ENCODE peak calls at places on chromosomes 13 and 19, in four cellular contexts. One of them, this sample, is unnamed.

GRCh38 chr19:15934332-15935078 is at the start of gene CYP4F11:
- DNase-seq in K562: no peak
- DNase-seq in GM12878: no peak
- DNase-seq in HepG2: peak
- DNase-seq in this sample: no peak

GRCh38 chr13:102333320-102334181 is 68.3 kb downstream of the FGF14 start:
- DNase-seq in K562: no peak
- DNase-seq in GM12878: no peak
- DNase-seq in HepG2: no peak
- DNase-seq in this sample: no peak

GRCh38 chr13:43981091-43981490 is 101.4 kb downstream of the LACC1 start:
- DNase-seq in K562: peak
- DNase-seq in GM12878: no peak
- DNase-seq in HepG2: peak
- DNase-seq in this sample: peak

GRCh38 chr13:78382946-78383542 is 220.3 kb downstream of the POU4F1 start:
- DNase-seq in K562: no peak
- DNase-seq in GM12878: no peak
- DNase-seq in HepG2: no peak
- DNase-seq in this sample: no peak

GRCh38 chr13:30158774-30159445 is 148.4 kb downstream of the KATNAL1 start:
- DNase-seq in K562: no peak
- DNase-seq in GM12878: no peak
- DNase-seq in HepG2: no peak
- DNase-seq in this sample: no peak

GRCh38 chr13:110105136-110105535 is 201.8 kb downstream of the COL4A1 start:
- DNase-seq in K562: no peak
- DNase-seq in GM12878: no peak
- DNase-seq in HepG2: no peak
- DNase-seq in this sample: no peak

GRCh38 chr13:106140476-106140875 is 395.0 kb downstream of the EFNB2 start:
- DNase-seq in K562: no peak
- DNase-seq in GM12878: no peak
- DNase-seq in HepG2: no peak
- DNase-seq in this sample: no peak

GRCh38 chr13:30235206-30235605 is 72.1 kb downstream of the KATNAL1 start:
- DNase-seq in K562: no peak
- DNase-seq in GM12878: no peak
- DNase-seq in HepG2: no peak
- DNase-seq in this sample: no peak

GRCh38 chr13:112962911-112963625 is 5.9 kb upstream of the MCF2L start:
- DNase-seq in K562: no peak
- DNase-seq in GM12878: no peak
- DNase-seq in HepG2: no peak
- DNase-seq in this sample: no peak

GRCh38 chr13:107289540-107289939 is 721.6 kb upstream of the ARGLU1 start:
- DNase-seq in K562: no peak
- DNase-seq in GM12878: no peak
- DNase-seq in HepG2: no peak
- DNase-seq in this sample: no peak

GRCh38 chr19:55552620-55553019 is 7.3 kb upstream of the SBK3 start:
- DNase-seq in K562: no peak
- DNase-seq in GM12878: no peak
- DNase-seq in HepG2: peak
- DNase-seq in this sample: no peak

GRCh38 chr13:90395846-90396245 is 951.6 kb upstream of the MIR17HG start:
- DNase-seq in K562: no peak
- DNase-seq in GM12878: no peak
- DNase-seq in HepG2: no peak
- DNase-seq in this sample: no peak

GRCh38 chr19:734716-735115 is 16.2 kb upstream of the MISP start:
- DNase-seq in K562: no peak
- DNase-seq in GM12878: no peak
- DNase-seq in HepG2: no peak
- DNase-seq in this sample: no peak

GRCh38 chr19:3055741-3056453 is 6.4 kb downstream of the TLE5 start:
- DNase-seq in K562: peak
- DNase-seq in GM12878: no peak
- DNase-seq in HepG2: no peak
- DNase-seq in this sample: peak

GRCh38 chr13:112960671-112961070 is 8.3 kb upstream of the MCF2L start:
- DNase-seq in K562: no peak
- DNase-seq in GM12878: no peak
- DNase-seq in HepG2: no peak
- DNase-seq in this sample: no peak

GRCh38 chr13:111494641-111495040 is 174.2 kb downstream of the TEX29 start:
- DNase-seq in K562: no peak
- DNase-seq in GM12878: no peak
- DNase-seq in HepG2: no peak
- DNase-seq in this sample: no peak

GRCh38 chr19:35462476-35462953 is 14.5 kb downstream of the FFAR2 start:
- DNase-seq in K562: no peak
- DNase-seq in GM12878: peak
- DNase-seq in HepG2: no peak
- DNase-seq in this sample: no peak

GRCh38 chr13:106354961-106355360 is 180.5 kb downstream of the EFNB2 start:
- DNase-seq in K562: no peak
- DNase-seq in GM12878: no peak
- DNase-seq in HepG2: no peak
- DNase-seq in this sample: no peak

GRCh38 chr19:48695743-48696352 is at the start of gene FUT2:
- DNase-seq in K562: peak
- DNase-seq in GM12878: no peak
- DNase-seq in HepG2: no peak
- DNase-seq in this sample: peak

GRCh38 chr19:17112271-17112670 is 36.7 kb downstream of the MYO9B start:
- DNase-seq in K562: no peak
- DNase-seq in GM12878: no peak
- DNase-seq in HepG2: no peak
- DNase-seq in this sample: no peak

GRCh38 chr13:41668130-41668757 is 210.9 kb downstream of the RGCC start:
- DNase-seq in K562: peak
- DNase-seq in GM12878: peak
- DNase-seq in HepG2: peak
- DNase-seq in this sample: no peak

GRCh38 chr13:95073826-95074345 is 227.4 kb downstream of the ABCC4 start:
- DNase-seq in K562: no peak
- DNase-seq in GM12878: no peak
- DNase-seq in HepG2: no peak
- DNase-seq in this sample: no peak

GRCh38 chr13:77861716-77862115 is 56.9 kb downstream of the EDNRB start:
- DNase-seq in K562: no peak
- DNase-seq in GM12878: no peak
- DNase-seq in HepG2: no peak
- DNase-seq in this sample: no peak

GRCh38 chr19:52170863-52171320 is 529 bp downstream of the ZNF836 start:
- DNase-seq in K562: no peak
- DNase-seq in GM12878: no peak
- DNase-seq in HepG2: no peak
- DNase-seq in this sample: peak
- TF ChIP-seq TCF7 in K562: no peak
- TF ChIP-seq TCF7 in GM12878: no peak
- TF ChIP-seq TCF7 in HepG2: no peak
- TF ChIP-seq TCF7 in this sample: no peak

GRCh38 chr19:46015961-46016425 is 6.9 kb downstream of the PGLYRP1 start:
- DNase-seq in K562: no peak
- DNase-seq in GM12878: no peak
- DNase-seq in HepG2: no peak
- DNase-seq in this sample: no peak
- TF ChIP-seq ATF3 in K562: no peak
- TF ChIP-seq ATF3 in GM12878: no peak
- TF ChIP-seq ATF3 in HepG2: no peak
- TF ChIP-seq ATF3 in this sample: no peak

GRCh38 chr13:21929400-21929799 is 258.5 kb downstream of the FGF9 start:
- DNase-seq in K562: no peak
- DNase-seq in GM12878: no peak
- DNase-seq in HepG2: no peak
- DNase-seq in this sample: no peak
- TF ChIP-seq TCF7 in K562: no peak
- TF ChIP-seq TCF7 in GM12878: no peak
- TF ChIP-seq TCF7 in HepG2: no peak
- TF ChIP-seq TCF7 in this sample: no peak

DNA sequence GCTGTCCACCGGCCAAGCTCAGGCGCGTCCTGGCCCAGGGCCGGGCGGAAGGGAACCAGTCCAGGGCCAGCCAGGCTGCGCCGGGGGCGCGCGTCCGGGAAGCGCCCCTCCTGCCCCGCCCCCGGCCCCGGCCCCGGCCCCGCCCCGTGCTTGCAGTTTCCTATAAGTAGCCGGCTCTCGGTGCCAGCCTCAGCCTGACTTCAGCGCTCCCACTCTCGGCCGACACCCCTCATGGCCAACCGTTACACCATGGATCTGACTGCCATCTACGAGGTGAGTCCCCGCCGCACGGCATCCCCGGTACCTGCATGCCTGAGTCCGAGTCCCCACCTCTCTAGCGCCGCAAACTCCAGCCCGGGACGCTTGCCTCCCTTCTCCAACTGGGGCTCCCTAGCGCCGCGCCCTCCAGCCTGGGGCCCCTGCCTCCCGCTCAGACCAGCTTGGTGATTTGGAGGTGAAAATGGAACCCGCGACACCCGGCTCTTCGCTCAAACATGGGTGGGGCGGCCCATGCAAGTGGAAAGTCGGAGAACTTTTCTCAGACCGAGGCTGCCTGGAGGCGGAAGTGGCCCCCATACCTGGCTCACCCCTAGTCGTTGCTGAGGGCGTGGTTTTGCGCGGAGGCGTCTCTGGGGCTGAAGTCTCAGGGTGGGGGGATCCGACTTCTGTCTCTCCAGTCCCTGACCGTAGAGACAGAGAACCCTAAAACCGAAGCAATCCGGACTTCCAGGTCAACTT is at the start of gene ZFP36:
- DNase-seq in K562: peak
- DNase-seq in GM12878: no peak
- DNase-seq in HepG2: peak
- DNase-seq in this sample: peak
- TF ChIP-seq ATF3 in K562: no peak
- TF ChIP-seq ATF3 in GM12878: no peak
- TF ChIP-seq ATF3 in HepG2: no peak
- TF ChIP-seq ATF3 in this sample: no peak

GRCh38 chr19:50490991-50491472 is 14.4 kb upstream of the GARIN5A start:
- DNase-seq in K562: no peak
- DNase-seq in GM12878: no peak
- DNase-seq in HepG2: no peak
- DNase-seq in this sample: no peak
- TF ChIP-seq TCF7 in K562: no peak
- TF ChIP-seq TCF7 in GM12878: no peak
- TF ChIP-seq TCF7 in HepG2: no peak
- TF ChIP-seq TCF7 in this sample: no peak

GRCh38 chr19:29370276-29370675 is 155.5 kb upstream of the VSTM2B start:
- DNase-seq in K562: peak
- DNase-seq in GM12878: no peak
- DNase-seq in HepG2: no peak
- DNase-seq in this sample: no peak

GRCh38 chr19:29365836-29366417 is 153.0 kb upstream of the UQCRFS1 start:
- DNase-seq in K562: peak
- DNase-seq in GM12878: no peak
- DNase-seq in HepG2: no peak
- DNase-seq in this sample: no peak

GRCh38 chr19:29364999-29365398 is 152.0 kb upstream of the UQCRFS1 start:
- DNase-seq in K562: no peak
- DNase-seq in GM12878: no peak
- DNase-seq in HepG2: no peak
- DNase-seq in this sample: no peak

GRCh38 chr19:29366757-29367156 is 153.8 kb upstream of the UQCRFS1 start:
- DNase-seq in K562: no peak
- DNase-seq in GM12878: no peak
- DNase-seq in HepG2: no peak
- DNase-seq in this sample: no peak

DNA sequence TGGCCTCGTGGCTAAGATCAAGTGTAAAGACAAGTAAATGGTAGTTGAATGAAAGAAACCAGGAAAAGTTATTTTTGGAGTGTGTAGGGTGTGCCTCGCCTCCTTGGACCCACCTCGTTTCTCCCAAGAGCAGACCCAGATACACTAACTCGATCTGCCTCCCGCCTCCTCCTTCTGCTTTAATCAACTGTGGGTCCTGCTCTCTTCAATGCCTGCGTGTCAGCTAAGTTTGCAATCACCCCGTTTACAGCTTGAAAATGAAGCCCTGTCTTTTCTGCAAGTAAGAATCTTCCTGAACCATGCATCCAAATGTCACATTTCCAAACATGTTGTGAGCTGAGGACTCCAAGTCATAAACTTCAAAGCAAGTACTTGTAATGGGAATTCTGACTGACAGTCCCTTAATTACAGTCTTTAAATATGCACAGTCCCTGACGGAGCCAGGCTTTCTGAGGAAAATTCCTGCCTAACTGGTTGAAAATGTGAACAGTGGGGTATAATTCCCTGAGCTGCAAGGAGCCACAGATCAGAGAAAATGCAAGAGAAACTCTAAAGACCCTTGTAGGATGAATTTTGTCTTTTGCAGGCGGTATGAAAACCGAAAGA is 154.9 kb upstream of the UQCRFS1 start:
- DNase-seq in K562: no peak
- DNase-seq in GM12878: no peak
- DNase-seq in HepG2: no peak
- DNase-seq in this sample: no peak
- TF ChIP-seq ATF3 in K562: no peak
- TF ChIP-seq ATF3 in GM12878: no peak
- TF ChIP-seq ATF3 in HepG2: no peak
- TF ChIP-seq ATF3 in this sample: no peak

DNA sequence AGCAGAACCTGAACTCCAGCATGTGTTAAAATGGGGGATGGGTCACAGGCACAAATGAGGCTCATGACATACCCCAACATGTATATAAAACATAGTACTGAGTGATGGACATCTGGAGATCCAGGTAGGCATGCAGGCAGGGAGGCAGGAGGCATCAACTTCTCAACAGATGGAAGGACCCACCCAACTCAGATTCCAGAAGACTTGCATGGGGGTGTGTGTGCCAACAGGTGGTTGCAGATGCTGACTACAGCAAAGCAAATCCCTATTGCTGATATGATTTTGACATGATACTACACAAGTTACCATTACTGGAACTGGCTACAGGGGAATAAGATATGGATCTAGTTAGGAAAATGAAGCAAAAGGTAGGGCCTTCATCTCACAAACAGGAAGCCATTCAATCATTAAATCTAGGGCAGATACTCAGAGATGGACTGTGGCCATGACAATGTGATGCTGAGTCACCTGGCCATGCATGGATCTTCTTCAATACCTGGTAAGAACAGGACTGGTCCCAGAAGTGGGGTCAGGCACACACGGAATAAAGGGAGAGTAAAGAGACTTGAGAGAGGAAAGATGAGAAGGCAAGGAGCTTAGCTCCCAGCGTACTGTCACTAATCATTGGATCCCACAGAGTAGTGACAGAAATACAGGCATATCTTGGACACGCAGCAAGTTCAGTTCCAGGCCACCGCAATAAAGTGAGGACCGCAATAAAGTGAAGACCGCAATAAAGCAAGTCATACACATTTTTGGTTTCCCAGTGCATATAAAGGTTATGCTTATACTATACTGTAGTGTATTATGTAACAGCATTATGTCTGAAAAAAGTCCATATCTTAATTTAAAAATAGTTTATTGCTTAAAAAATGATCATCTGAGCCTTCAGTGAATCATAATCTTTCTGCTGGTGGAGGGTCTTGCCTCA is 91.3 kb downstream of the USP12 start:
- DNase-seq in K562: no peak
- DNase-seq in GM12878: no peak
- DNase-seq in HepG2: no peak
- DNase-seq in this sample: no peak
- TF ChIP-seq TCF7 in K562: no peak
- TF ChIP-seq TCF7 in GM12878: no peak
- TF ChIP-seq TCF7 in HepG2: no peak
- TF ChIP-seq TCF7 in this sample: no peak

GRCh38 chr19:11530432-11530831 is 1.5 kb upstream of the ECSIT start:
- DNase-seq in K562: peak
- DNase-seq in GM12878: no peak
- DNase-seq in HepG2: peak
- DNase-seq in this sample: peak
- TF ChIP-seq ATF3 in K562: no peak
- TF ChIP-seq ATF3 in GM12878: no peak
- TF ChIP-seq ATF3 in HepG2: no peak
- TF ChIP-seq ATF3 in this sample: no peak